ENCODE peak calls at places on chromosomes 12 and 14, in six cellular contexts. One of them, this sample, is unnamed.

GRCh38 chr14:76844223-76844622 is 18.0 kb downstream of the LRRC74A start:
- DNase-seq in T-helper 17 cell: no peak
- DNase-seq in stimulated activated CD4-positive, alpha-beta T cell treated with anti-CD3 and anti-CD28 coated beads, Interleukin-2, amount 100 ng/mL, for 24 hours: peak
- DNase-seq in cardiac muscle cell: peak
- DNase-seq in NCI-H526: no peak
- DNase-seq in EH: peak
- DNase-seq in this sample: peak

GRCh38 chr12:71876400-71876799 is 36.8 kb downstream of the TBC1D15 start:
- DNase-seq in T-helper 17 cell: no peak
- DNase-seq in stimulated activated CD4-positive, alpha-beta T cell treated with anti-CD3 and anti-CD28 coated beads, Interleukin-2, amount 100 ng/mL, for 24 hours: no peak
- DNase-seq in cardiac muscle cell: no peak
- DNase-seq in NCI-H526: no peak
- DNase-seq in EH: no peak
- DNase-seq in this sample: no peak

GRCh38 chr12:42213023-42213422 is 25.0 kb downstream of the YAF2 start:
- DNase-seq in T-helper 17 cell: no peak
- DNase-seq in stimulated activated CD4-positive, alpha-beta T cell treated with anti-CD3 and anti-CD28 coated beads, Interleukin-2, amount 100 ng/mL, for 24 hours: no peak
- DNase-seq in cardiac muscle cell: no peak
- DNase-seq in NCI-H526: peak
- DNase-seq in EH: peak
- DNase-seq in this sample: no peak

GRCh38 chr12:103903979-103904378 is 26.2 kb upstream of the HSP90B1 start:
- DNase-seq in T-helper 17 cell: no peak
- DNase-seq in stimulated activated CD4-positive, alpha-beta T cell treated with anti-CD3 and anti-CD28 coated beads, Interleukin-2, amount 100 ng/mL, for 24 hours: no peak
- DNase-seq in cardiac muscle cell: no peak
- DNase-seq in NCI-H526: no peak
- DNase-seq in EH: no peak
- DNase-seq in this sample: no peak

GRCh38 chr14:23056956-23057756 is at the start of gene CDH24:
- DNase-seq in T-helper 17 cell: peak
- DNase-seq in stimulated activated CD4-positive, alpha-beta T cell treated with anti-CD3 and anti-CD28 coated beads, Interleukin-2, amount 100 ng/mL, for 24 hours: peak
- DNase-seq in cardiac muscle cell: peak
- DNase-seq in NCI-H526: no peak
- DNase-seq in EH: peak
- DNase-seq in this sample: peak

GRCh38 chr12:123126294-123127144 is 24.4 kb downstream of the PITPNM2 start:
- DNase-seq in T-helper 17 cell: no peak
- DNase-seq in stimulated activated CD4-positive, alpha-beta T cell treated with anti-CD3 and anti-CD28 coated beads, Interleukin-2, amount 100 ng/mL, for 24 hours: peak
- DNase-seq in cardiac muscle cell: peak
- DNase-seq in NCI-H526: no peak
- DNase-seq in EH: peak
- DNase-seq in this sample: no peak

GRCh38 chr12:62787606-62788005 is 147.3 kb downstream of the PPM1H start:
- DNase-seq in T-helper 17 cell: no peak
- DNase-seq in stimulated activated CD4-positive, alpha-beta T cell treated with anti-CD3 and anti-CD28 coated beads, Interleukin-2, amount 100 ng/mL, for 24 hours: no peak
- DNase-seq in cardiac muscle cell: peak
- DNase-seq in NCI-H526: no peak
- DNase-seq in EH: peak
- DNase-seq in this sample: no peak

GRCh38 chr12:103799504-103800251 is 41.4 kb downstream of the NT5DC3 start:
- DNase-seq in T-helper 17 cell: no peak
- DNase-seq in stimulated activated CD4-positive, alpha-beta T cell treated with anti-CD3 and anti-CD28 coated beads, Interleukin-2, amount 100 ng/mL, for 24 hours: no peak
- DNase-seq in cardiac muscle cell: peak
- DNase-seq in NCI-H526: no peak
- DNase-seq in EH: peak
- DNase-seq in this sample: no peak

GRCh38 chr12:3684449-3685051 is 68.4 kb downstream of the CRACR2A start:
- DNase-seq in T-helper 17 cell: no peak
- DNase-seq in stimulated activated CD4-positive, alpha-beta T cell treated with anti-CD3 and anti-CD28 coated beads, Interleukin-2, amount 100 ng/mL, for 24 hours: no peak
- DNase-seq in cardiac muscle cell: peak
- DNase-seq in NCI-H526: no peak
- DNase-seq in EH: no peak
- DNase-seq in this sample: no peak

GRCh38 chr12:104181313-104181712 is 34.3 kb upstream of the TXNRD1 start:
- DNase-seq in T-helper 17 cell: no peak
- DNase-seq in stimulated activated CD4-positive, alpha-beta T cell treated with anti-CD3 and anti-CD28 coated beads, Interleukin-2, amount 100 ng/mL, for 24 hours: no peak
- DNase-seq in cardiac muscle cell: peak
- DNase-seq in NCI-H526: no peak
- DNase-seq in EH: peak
- DNase-seq in this sample: no peak

GRCh38 chr14:91889477-91890211 is 22.3 kb upstream of the TC2N start:
- DNase-seq in T-helper 17 cell: no peak
- DNase-seq in stimulated activated CD4-positive, alpha-beta T cell treated with anti-CD3 and anti-CD28 coated beads, Interleukin-2, amount 100 ng/mL, for 24 hours: no peak
- DNase-seq in cardiac muscle cell: no peak
- DNase-seq in NCI-H526: no peak
- DNase-seq in EH: no peak
- DNase-seq in this sample: no peak

GRCh38 chr14:22104971-22105641 is 431.5 kb upstream of the OR4E1 start:
- DNase-seq in T-helper 17 cell: no peak
- DNase-seq in stimulated activated CD4-positive, alpha-beta T cell treated with anti-CD3 and anti-CD28 coated beads, Interleukin-2, amount 100 ng/mL, for 24 hours: no peak
- DNase-seq in cardiac muscle cell: no peak
- DNase-seq in NCI-H526: no peak
- DNase-seq in EH: no peak
- DNase-seq in this sample: no peak

GRCh38 chr12:5588231-5588995 is 156.5 kb downstream of the NTF3 start:
- DNase-seq in T-helper 17 cell: no peak
- DNase-seq in stimulated activated CD4-positive, alpha-beta T cell treated with anti-CD3 and anti-CD28 coated beads, Interleukin-2, amount 100 ng/mL, for 24 hours: no peak
- DNase-seq in cardiac muscle cell: peak
- DNase-seq in NCI-H526: no peak
- DNase-seq in EH: peak
- DNase-seq in this sample: no peak

GRCh38 chr12:60279224-60279623 is 683.4 kb downstream of the SLC16A7 start:
- DNase-seq in T-helper 17 cell: no peak
- DNase-seq in stimulated activated CD4-positive, alpha-beta T cell treated with anti-CD3 and anti-CD28 coated beads, Interleukin-2, amount 100 ng/mL, for 24 hours: no peak
- DNase-seq in cardiac muscle cell: peak
- DNase-seq in NCI-H526: no peak
- DNase-seq in EH: peak
- DNase-seq in this sample: no peak

GRCh38 chr12:65372574-65372973 is 94.1 kb downstream of the MSRB3 start:
- DNase-seq in T-helper 17 cell: no peak
- DNase-seq in stimulated activated CD4-positive, alpha-beta T cell treated with anti-CD3 and anti-CD28 coated beads, Interleukin-2, amount 100 ng/mL, for 24 hours: no peak
- DNase-seq in cardiac muscle cell: no peak
- DNase-seq in NCI-H526: no peak
- DNase-seq in EH: peak
- DNase-seq in this sample: no peak

GRCh38 chr14:103386632-103387329 is 1.6 kb downstream of the MARK3 start:
- DNase-seq in T-helper 17 cell: no peak
- DNase-seq in stimulated activated CD4-positive, alpha-beta T cell treated with anti-CD3 and anti-CD28 coated beads, Interleukin-2, amount 100 ng/mL, for 24 hours: no peak
- DNase-seq in cardiac muscle cell: no peak
- DNase-seq in NCI-H526: no peak
- DNase-seq in EH: peak
- DNase-seq in this sample: no peak

GRCh38 chr12:59381106-59381505 is 214.7 kb upstream of the SLC16A7 start:
- DNase-seq in T-helper 17 cell: no peak
- DNase-seq in stimulated activated CD4-positive, alpha-beta T cell treated with anti-CD3 and anti-CD28 coated beads, Interleukin-2, amount 100 ng/mL, for 24 hours: no peak
- DNase-seq in cardiac muscle cell: no peak
- DNase-seq in NCI-H526: no peak
- DNase-seq in EH: no peak
- DNase-seq in this sample: no peak

GRCh38 chr12:20646239-20646827 is 48.8 kb upstream of the SLCO1C1 start:
- DNase-seq in T-helper 17 cell: no peak
- DNase-seq in stimulated activated CD4-positive, alpha-beta T cell treated with anti-CD3 and anti-CD28 coated beads, Interleukin-2, amount 100 ng/mL, for 24 hours: no peak
- DNase-seq in cardiac muscle cell: peak
- DNase-seq in NCI-H526: peak
- DNase-seq in EH: peak
- DNase-seq in this sample: no peak

GRCh38 chr12:27207626-27208413 is 36.3 kb upstream of the STK38L start:
- DNase-seq in T-helper 17 cell: no peak
- DNase-seq in stimulated activated CD4-positive, alpha-beta T cell treated with anti-CD3 and anti-CD28 coated beads, Interleukin-2, amount 100 ng/mL, for 24 hours: peak
- DNase-seq in cardiac muscle cell: peak
- DNase-seq in NCI-H526: no peak
- DNase-seq in EH: peak
- DNase-seq in this sample: peak

GRCh38 chr14:35180179-35180578 is 57.8 kb downstream of the PRORP start:
- DNase-seq in T-helper 17 cell: no peak
- DNase-seq in stimulated activated CD4-positive, alpha-beta T cell treated with anti-CD3 and anti-CD28 coated beads, Interleukin-2, amount 100 ng/mL, for 24 hours: no peak
- DNase-seq in cardiac muscle cell: no peak
- DNase-seq in NCI-H526: no peak
- DNase-seq in EH: no peak
- DNase-seq in this sample: no peak

This sample was measured in activated naive CD4-positive, alpha-beta T cell treated with Interleukin-2 at 50 U/mL for 16 hours.